ENCODE peak calls at places on chromosomes 3 and 15, in five cellular contexts. G, H, C, E and Z are unnamed samples.

GRCh38 chr3:59245879-59246501 is 196.2 kb upstream of the CFAP20DC start:
- DNase-seq in C (no peak), E (no peak), H (no peak), G (no peak), Z (no peak)

GRCh38 chr3:173876476-173876875 is 478.9 kb downstream of the NLGN1 start:
- DNase-seq in E (no peak), G (no peak), C (no peak), H (no peak), Z (no peak)

GRCh38 chr15:96766387-96766786 is 435.9 kb downstream of the NR2F2 start:
- DNase-seq in G (no peak), E (no peak), H (no peak), C (no peak), Z (no peak)

GRCh38 chr15:41367418-41367817 is 34.7 kb downstream of the NUSAP1 start:
- DNase-seq in G (no peak), H (no peak), E (no peak), C (no peak), Z (no peak)

GRCh38 chr3:119297169-119297568 is 3.0 kb downstream of the ARHGAP31 start:
- DNase-seq in C (no peak), H (no peak), E (no peak), G (no peak), Z (no peak)

GRCh38 chr3:160618363-160618762 is 53.0 kb upstream of the KPNA4 start:
- DNase-seq in H (no peak), G (no peak), C (no peak), E (no peak), Z (peak; percentile 45)

GRCh38 chr3:138125548-138126221 is 6.5 kb downstream of the A4GNT start:
- DNase-seq in H (no peak), E (no peak), G (no peak), C (no peak), Z (no peak)

GRCh38 chr3:129238945-129239705 is 10.3 kb upstream of the COPG1 start:
- DNase-seq in H (no peak), E (peak; percentile 93), G (no peak), C (no peak), Z (peak; percentile 58)

GRCh38 chr15:39172380-39173281 is 408.2 kb upstream of the THBS1 start:
- DNase-seq in C (no peak), G (no peak), H (no peak), E (no peak), Z (no peak)

GRCh38 chr15:72312605-72313447 is 7.1 kb downstream of the CELF6 start:
- DNase-seq in G (peak; percentile 79), C (peak; percentile 18), H (peak; percentile 52), E (peak; percentile 60), Z (peak; percentile 67)

GRCh38 chr3:129121016-129121791 is 400 bp downstream of the RAB43 start:
- DNase-seq in E (peak; percentile 77), G (no peak), C (no peak), H (no peak), Z (peak; percentile 64)

GRCh38 chr3:105367063-105367405 is 325 bp downstream of the ALCAM start:
- DNase-seq in H (peak; percentile 55), G (no peak), E (no peak), C (no peak), Z (peak; percentile 65)

GRCh38 chr15:53535886-53536285 is 223.6 kb downstream of the WDR72 start:
- DNase-seq in C (no peak), G (no peak), E (no peak), H (no peak), Z (no peak)

GRCh38 chr3:187000711-187001151 is 70.4 kb downstream of the ST6GAL1 start:
- DNase-seq in E (peak; percentile 75), C (no peak), G (no peak), H (no peak), Z (no peak)

GRCh38 chr3:102307442-102307841 is 127.4 kb upstream of the ZPLD1 start:
- DNase-seq in G (no peak), E (peak; percentile 2), H (no peak), C (no peak), Z (no peak)

GRCh38 chr3:48120223-48120622 is 68.0 kb downstream of the CDC25A start:
- DNase-seq in E (no peak), G (no peak), C (no peak), H (no peak), Z (no peak)

GRCh38 chr3:32570426-32571191 is at the start of gene DYNC1LI1:
- DNase-seq in E (peak; percentile 92), C (no peak), G (peak; percentile 98), H (peak; percentile 88), Z (peak; percentile 97)

GRCh38 chr3:33544126-33544525 is 103.9 kb upstream of the UBP1 start:
- DNase-seq in E (no peak), H (no peak), G (no peak), C (no peak), Z (no peak)

GRCh38 chr3:39644176-39644575 is 165.2 kb upstream of the MYRIP start:
- DNase-seq in E (no peak), G (no peak), C (no peak), H (no peak), Z (no peak)

GRCh38 chr15:59170295-59170881 is 36.3 kb upstream of the LDHAL6B start:
- DNase-seq in H (no peak), E (peak; percentile 16), G (peak; percentile 58), C (no peak), Z (peak; percentile 66)

GRCh38 chr15:96331141-96331941 is 841 bp downstream of the NR2F2 start:
- DNase-seq in G (peak; percentile 74), C (no peak), H (no peak), E (no peak), Z (peak; percentile 56)

GRCh38 chr15:67085237-67085817 is 19.9 kb downstream of the SMAD3 start:
- DNase-seq in E (peak; percentile 85), G (no peak), C (no peak), H (peak; percentile 63), Z (no peak)

GRCh38 chr15:98000249-98001203 is 40.0 kb downstream of the ARRDC4 start:
- DNase-seq in C (no peak), H (no peak), G (no peak), E (no peak), Z (no peak)

GRCh38 chr15:101277943-101278564 is 769 bp upstream of the SELENOS start:
- DNase-seq in H (no peak), C (no peak), G (no peak), E (no peak), Z (no peak)

GRCh38 chr3:64902991-64903390 is 215.2 kb upstream of the ADAMTS9 start:
- DNase-seq in H (no peak), C (no peak), G (no peak), E (no peak), Z (no peak)

GRCh38 chr3:64760258-64760657 is 72.5 kb upstream of the ADAMTS9 start:
- DNase-seq in C (no peak), G (peak; percentile 54), E (no peak), H (no peak), Z (no peak)

GRCh38 chr15:59376735-59377134 is 4.1 kb upstream of the MYO1E start:
- DNase-seq in H (no peak), C (no peak), E (no peak), G (no peak), Z (no peak)

GRCh38 chr3:127544151-127544805 is 46.3 kb downstream of the TPRA1 start:
- DNase-seq in G (peak; percentile 84), C (peak; percentile 18), E (peak; percentile 51), H (peak; percentile 64), Z (peak; percentile 84)

GRCh38 chr15:69979269-69979668 is 118.4 kb downstream of the TLE3 start:
- DNase-seq in E (no peak), C (no peak), H (peak; percentile 45), G (no peak), Z (no peak)

GRCh38 chr15:70385052-70385451 is 287.3 kb upstream of the TLE3 start:
- DNase-seq in E (no peak), C (no peak), G (no peak), H (no peak), Z (no peak)

GRCh38 chr15:63221346-63221745 is 31.9 kb downstream of the RAB8B start:
- DNase-seq in E (no peak), G (peak; percentile 62), H (no peak), C (no peak), Z (no peak)

GRCh38 chr3:16898595-16899395 is 14.0 kb downstream of the PLCL2 start:
- DNase-seq in G (no peak), E (no peak), H (no peak), C (no peak), Z (no peak)

GRCh38 chr15:63210151-63211051 is 21.0 kb downstream of the RAB8B start:
- DNase-seq in E (no peak), H (no peak), C (no peak), G (no peak), Z (no peak)

GRCh38 chr15:49876401-49877038 is 242.5 kb downstream of the ATP8B4 start:
- DNase-seq in G (no peak), E (no peak), C (no peak), H (no peak), Z (no peak)